ENCODE peak calls at places on chromosomes 4 and X, in six cellular contexts. A, G, V, C, X and H are unnamed samples.

GRCh38 chrX:123962006-123962485 is 540 bp downstream of the STAG2 start:
- DNase-seq in A (peak; percentile 70), G (no peak), V (no peak), C (no peak), X (peak; percentile 36), H (no peak)

GRCh38 chrX:150833454-150834056 is 64.9 kb downstream of the CD99L2 start:
- DNase-seq in A (no peak), G (no peak), V (no peak), C (no peak), X (no peak), H (no peak)

GRCh38 chr4:81335221-81335912 is 120.3 kb upstream of the PRKG2 start:
- DNase-seq in A (no peak), G (no peak), V (no peak), C (no peak), X (no peak), H (no peak)

GRCh38 chr4:54566608-54567007 is 91.1 kb upstream of the KIT start:
- DNase-seq in A (no peak), G (no peak), V (no peak), C (no peak), X (peak; percentile 57), H (no peak)

GRCh38 chr4:9880411-9881197 is 99.2 kb downstream of the DRD5 start:
- DNase-seq in A (no peak), G (no peak), V (no peak), C (no peak), X (no peak), H (no peak)

GRCh38 chr4:94758700-94759399 is 1.1 kb downstream of the BMPR1B start:
- DNase-seq in A (peak; percentile 2), G (no peak), V (no peak), C (no peak), X (no peak), H (no peak)

GRCh38 chr4:39521253-39521908 is 5.9 kb downstream of the UGDH start:
- DNase-seq in A (no peak), G (no peak), V (no peak), C (no peak), X (no peak), H (no peak)

GRCh38 chr4:137635596-137635995 is 103.3 kb upstream of the PCDH18 start:
- DNase-seq in A (no peak), G (no peak), V (no peak), C (no peak), X (no peak), H (no peak)

GRCh38 chrX:150200820-150201287 is 162.3 kb upstream of the MAMLD1 start:
- DNase-seq in A (peak; percentile 100), G (peak; percentile 60), V (peak; percentile 79), C (peak; percentile 89), X (no peak), H (no peak)

GRCh38 chrX:131225078-131225477 is 64.0 kb downstream of the IGSF1 start:
- DNase-seq in A (no peak), G (no peak), V (no peak), C (no peak), X (no peak), H (no peak)

GRCh38 chrX:45449982-45450381 is 249.3 kb upstream of the DIPK2B start:
- DNase-seq in A (peak; percentile 87), G (no peak), V (no peak), C (no peak), X (no peak), H (no peak)